ENCODE peak calls at places on chromosomes 6 and 20, in five cellular contexts. W is IMR-90, F is HTR-8/SVneo, R is WERI-Rb-1, N is BE2C. D is an unnamed sample.

GRCh38 chr20:58071991-58072390 is 156.5 kb downstream of the ANKRD60 start:
- DNase-seq in F (no peak), R (no peak), N (no peak), W (no peak), D (no peak)

GRCh38 chr6:168239374-168239773 is 80.2 kb downstream of the DACT2 start:
- DNase-seq in F (peak), N (no peak), R (no peak), W (no peak), D (peak)

GRCh38 chr6:169070506-169071176 is 183.0 kb downstream of the THBS2 start:
- DNase-seq in N (peak), W (peak), R (no peak), F (peak), D (peak)

GRCh38 chr6:92008757-92009502 is 1410.4 kb downstream of the EPHA7 start:
- DNase-seq in F (no peak), R (no peak), N (no peak), W (no peak), D (no peak)

GRCh38 chr6:157390273-157391060 is 9.5 kb downstream of the ZDHHC14 start:
- DNase-seq in R (no peak), W (no peak), F (no peak), N (no peak), D (no peak)

GRCh38 chr20:47606414-47607207 is 104.9 kb downstream of the NCOA3 start:
- DNase-seq in W (no peak), F (no peak), N (no peak), R (no peak), D (no peak)

GRCh38 chr6:9520417-9521151 is 894.3 kb downstream of the TFAP2A start:
- DNase-seq in R (no peak), F (peak), N (no peak), W (peak), D (peak)

GRCh38 chr20:57264151-57264792 is 2.2 kb downstream of the BMP7 start:
- DNase-seq in N (no peak), F (no peak), W (no peak), R (no peak), D (no peak)

GRCh38 chr20:46352370-46352938 is 44.2 kb upstream of the CDH22 start:
- DNase-seq in F (no peak), R (no peak), N (no peak), W (no peak), D (no peak)

GRCh38 chr6:138662474-138662873 is 111.1 kb upstream of the CCDC28A start:
- DNase-seq in W (peak), F (no peak), R (no peak), N (no peak), D (no peak)

GRCh38 chr6:111872521-111873177 is 603 bp downstream of the FYN start:
- DNase-seq in F (peak), R (peak), N (peak), W (peak), D (no peak)

GRCh38 chr6:111068116-111068897 is 19.0 kb upstream of the SLC16A10 start:
- DNase-seq in W (no peak), R (no peak), N (no peak), F (no peak), D (no peak)

GRCh38 chr20:10642859-10643559 is 30.8 kb downstream of the JAG1 start:
- DNase-seq in N (no peak), F (no peak), R (no peak), W (no peak), D (peak)

GRCh38 chr6:26394289-26394688 is 7.8 kb upstream of the BTN3A1 start:
- DNase-seq in W (peak), R (no peak), F (no peak), N (no peak), D (peak)

GRCh38 chr20:45951474-45951873 is 17.0 kb downstream of the PCIF1 start:
- DNase-seq in R (no peak), N (no peak), F (no peak), W (no peak), D (no peak)

GRCh38 chr6:82205793-82206425 is 41.6 kb downstream of the IBTK start:
- DNase-seq in R (peak), W (peak), F (no peak), N (peak), D (peak)

GRCh38 chr6:20946890-20947289 is 412.6 kb downstream of the CDKAL1 start:
- DNase-seq in F (no peak), R (no peak), W (no peak), N (no peak), D (no peak)

GRCh38 chr6:127182501-127182900 is 64.0 kb downstream of the RSPO3 start:
- DNase-seq in N (no peak), R (no peak), F (no peak), W (no peak), D (peak)

GRCh38 chr6:111844921-111845320 is 28.3 kb downstream of the FYN start:
- DNase-seq in R (no peak), W (no peak), F (peak), N (no peak), D (peak)

GRCh38 chr6:17280552-17281090 is 540 bp upstream of the RBM24 start:
- DNase-seq in F (no peak), W (no peak), R (peak), N (peak), D (peak)

GRCh38 chr6:37027036-37027720 is 21.7 kb downstream of the FGD2 start:
- DNase-seq in R (no peak), F (no peak), N (no peak), W (no peak), D (no peak)

GRCh38 chr6:97009781-97010492 is 85.4 kb downstream of the KLHL32 start:
- DNase-seq in R (no peak), N (no peak), F (no peak), W (no peak), D (no peak)

GRCh38 chr6:143973097-143973979 is 34.7 kb downstream of the PLAGL1 start:
- DNase-seq in F (no peak), W (no peak), R (no peak), N (no peak), D (no peak)

GRCh38 chr6:3911614-3912336 is 62.6 kb downstream of the FAM50B start:
- DNase-seq in F (peak), R (no peak), W (peak), N (peak), D (peak)

GRCh38 chr20:42598586-42598985 is 591.1 kb downstream of the PTPRT start:
- DNase-seq in R (no peak), W (no peak), F (no peak), N (no peak), D (no peak)

GRCh38 chr20:45450097-45450818 is 19.3 kb upstream of the WFDC2 start:
- DNase-seq in F (peak), W (peak), N (no peak), R (no peak), D (peak)

GRCh38 chr20:56893206-56893605 is 264.1 kb downstream of the TFAP2C start:
- DNase-seq in R (no peak), F (no peak), W (no peak), N (no peak), D (no peak)

GRCh38 chr20:20568604-20569205 is 143.7 kb downstream of the RALGAPA2 start:
- DNase-seq in W (peak), F (peak), N (peak), R (no peak), D (peak)

GRCh38 chr6:125104425-125104824 is 49.1 kb upstream of the TPD52L1 start:
- DNase-seq in N (no peak), R (no peak), F (no peak), W (peak), D (peak)

GRCh38 chr6:127538750-127539264 is 19.7 kb upstream of the MTCL3 start:
- DNase-seq in R (no peak), N (no peak), W (no peak), F (no peak), D (peak)

GRCh38 chr20:32537657-32538525 is 47.2 kb downstream of the NOL4L start:
- DNase-seq in N (no peak), R (peak), F (no peak), W (no peak), D (no peak)

GRCh38 chr20:51631011-51631950 is 88.8 kb upstream of the NFATC2 start:
- DNase-seq in W (peak), N (no peak), R (no peak), F (peak), D (peak)

GRCh38 chr20:56788041-56788670 is 159.1 kb downstream of the TFAP2C start:
- DNase-seq in R (no peak), F (peak), N (no peak), W (peak), D (peak)

GRCh38 chr20:49583669-49584417 is 15.9 kb upstream of the PTGIS start:
- DNase-seq in N (peak), R (no peak), W (peak), F (no peak), D (peak)

GRCh38 chr20:63191400-63191799 is 24.5 kb downstream of the YTHDF1 start:
- DNase-seq in W (peak), N (peak), F (no peak), R (no peak), D (no peak)

GRCh38 chr6:50989123-50989522 is 170.5 kb downstream of the TFAP2B start:
- DNase-seq in R (no peak), N (no peak), W (no peak), F (no peak), D (no peak)

GRCh38 chr6:47206626-47207025 is 103.1 kb downstream of the TNFRSF21 start:
- DNase-seq in R (no peak), W (peak), F (no peak), N (no peak), D (no peak)

GRCh38 chr20:53829086-53829703 is 235.6 kb upstream of the ZNF217 start:
- DNase-seq in N (no peak), W (peak), R (no peak), F (peak), D (peak)

GRCh38 chr20:22974354-22974753 is 60.8 kb upstream of the SSTR4 start:
- DNase-seq in W (no peak), F (peak), R (no peak), N (no peak), D (peak)